ENCODE peak calls at places on chromosomes 4 and X, in eight cellular contexts. One of them, this sample, is unnamed.

GRCh38 chr4:2135083-2135482 is 76.0 kb downstream of the NAT8L start:
- DNase-seq in CD8-positive, alpha-beta T cell: no peak
- DNase-seq in gastrocnemius medialis: no peak
- DNase-seq in lung: no peak
- DNase-seq in suprapubic skin: no peak
- DNase-seq in ascending aorta: no peak
- DNase-seq in brain microvascular endothelial cell: peak
- DNase-seq in pancreas: no peak
- DNase-seq in this sample: no peak

GRCh38 chr4:57220172-57220571 is 110.0 kb upstream of the IGFBP7 start:
- DNase-seq in gastrocnemius medialis: no peak
- DNase-seq in brain microvascular endothelial cell: no peak
- DNase-seq in ascending aorta: no peak
- DNase-seq in suprapubic skin: no peak
- DNase-seq in pancreas: no peak
- DNase-seq in CD8-positive, alpha-beta T cell: no peak
- DNase-seq in lung: no peak
- DNase-seq in this sample: no peak

GRCh38 chr4:118751634-118752293 is 66.6 kb downstream of the METTL14 start:
- DNase-seq in ascending aorta: no peak
- DNase-seq in brain microvascular endothelial cell: peak
- DNase-seq in gastrocnemius medialis: no peak
- DNase-seq in suprapubic skin: no peak
- DNase-seq in pancreas: no peak
- DNase-seq in lung: no peak
- DNase-seq in CD8-positive, alpha-beta T cell: no peak
- DNase-seq in this sample: no peak

GRCh38 chr4:185671496-185671895 is 136.2 kb upstream of the PDLIM3 start:
- DNase-seq in pancreas: no peak
- DNase-seq in lung: no peak
- DNase-seq in ascending aorta: no peak
- DNase-seq in CD8-positive, alpha-beta T cell: no peak
- DNase-seq in gastrocnemius medialis: no peak
- DNase-seq in brain microvascular endothelial cell: no peak
- DNase-seq in suprapubic skin: no peak
- DNase-seq in this sample: no peak

GRCh38 chr4:7808752-7809151 is 130.9 kb downstream of the AFAP1 start:
- DNase-seq in CD8-positive, alpha-beta T cell: no peak
- DNase-seq in lung: no peak
- DNase-seq in ascending aorta: no peak
- DNase-seq in suprapubic skin: peak
- DNase-seq in pancreas: no peak
- DNase-seq in gastrocnemius medialis: no peak
- DNase-seq in brain microvascular endothelial cell: peak
- DNase-seq in this sample: peak

GRCh38 chrX:3743821-3744439 is 30.5 kb upstream of the PRKX start:
- DNase-seq in suprapubic skin: no peak
- DNase-seq in lung: no peak
- DNase-seq in brain microvascular endothelial cell: no peak
- DNase-seq in gastrocnemius medialis: no peak
- DNase-seq in pancreas: no peak
- DNase-seq in ascending aorta: no peak
- DNase-seq in CD8-positive, alpha-beta T cell: peak
- DNase-seq in this sample: no peak

GRCh38 chr4:125952631-125953030 is 637.9 kb downstream of the FAT4 start:
- DNase-seq in suprapubic skin: no peak
- DNase-seq in gastrocnemius medialis: no peak
- DNase-seq in brain microvascular endothelial cell: no peak
- DNase-seq in lung: no peak
- DNase-seq in pancreas: no peak
- DNase-seq in CD8-positive, alpha-beta T cell: no peak
- DNase-seq in ascending aorta: no peak
- DNase-seq in this sample: no peak

GRCh38 chr4:84870398-84871163 is 95.9 kb downstream of the WDFY3 start:
- DNase-seq in pancreas: no peak
- DNase-seq in CD8-positive, alpha-beta T cell: no peak
- DNase-seq in ascending aorta: no peak
- DNase-seq in lung: no peak
- DNase-seq in gastrocnemius medialis: no peak
- DNase-seq in suprapubic skin: no peak
- DNase-seq in brain microvascular endothelial cell: peak
- DNase-seq in this sample: no peak

GRCh38 chr4:3765271-3766206 is 646 bp upstream of the ADRA2C start:
- DNase-seq in ascending aorta: no peak
- DNase-seq in gastrocnemius medialis: peak
- DNase-seq in CD8-positive, alpha-beta T cell: no peak
- DNase-seq in brain microvascular endothelial cell: peak
- DNase-seq in suprapubic skin: no peak
- DNase-seq in pancreas: peak
- DNase-seq in lung: no peak
- DNase-seq in this sample: no peak

GRCh38 chr4:136691607-136692006 is 840.7 kb downstream of the PCDH18 start:
- DNase-seq in lung: no peak
- DNase-seq in brain microvascular endothelial cell: no peak
- DNase-seq in gastrocnemius medialis: no peak
- DNase-seq in suprapubic skin: no peak
- DNase-seq in CD8-positive, alpha-beta T cell: no peak
- DNase-seq in ascending aorta: no peak
- DNase-seq in pancreas: no peak
- DNase-seq in this sample: no peak

GRCh38 chr4:35463251-35463952 is 780.9 kb downstream of the ARAP2 start:
- DNase-seq in ascending aorta: no peak
- DNase-seq in brain microvascular endothelial cell: no peak
- DNase-seq in gastrocnemius medialis: no peak
- DNase-seq in pancreas: no peak
- DNase-seq in CD8-positive, alpha-beta T cell: no peak
- DNase-seq in lung: no peak
- DNase-seq in suprapubic skin: peak
- DNase-seq in this sample: no peak

GRCh38 chrX:153732406-153732805 is 7.8 kb downstream of the ABCD1 start:
- DNase-seq in pancreas: peak
- DNase-seq in ascending aorta: no peak
- DNase-seq in suprapubic skin: no peak
- DNase-seq in CD8-positive, alpha-beta T cell: no peak
- DNase-seq in lung: no peak
- DNase-seq in brain microvascular endothelial cell: no peak
- DNase-seq in gastrocnemius medialis: no peak
- DNase-seq in this sample: no peak

GRCh38 chr4:104848597-104849225 is 298.0 kb upstream of the TET2 start:
- DNase-seq in lung: no peak
- DNase-seq in gastrocnemius medialis: no peak
- DNase-seq in CD8-positive, alpha-beta T cell: no peak
- DNase-seq in suprapubic skin: no peak
- DNase-seq in ascending aorta: no peak
- DNase-seq in brain microvascular endothelial cell: no peak
- DNase-seq in pancreas: no peak
- DNase-seq in this sample: no peak

GRCh38 chrX:106894392-106894909 is 8.7 kb downstream of the RIPPLY1 start:
- DNase-seq in lung: peak
- DNase-seq in ascending aorta: no peak
- DNase-seq in gastrocnemius medialis: peak
- DNase-seq in suprapubic skin: no peak
- DNase-seq in pancreas: peak
- DNase-seq in CD8-positive, alpha-beta T cell: peak
- DNase-seq in brain microvascular endothelial cell: peak
- DNase-seq in this sample: no peak

DNA sequence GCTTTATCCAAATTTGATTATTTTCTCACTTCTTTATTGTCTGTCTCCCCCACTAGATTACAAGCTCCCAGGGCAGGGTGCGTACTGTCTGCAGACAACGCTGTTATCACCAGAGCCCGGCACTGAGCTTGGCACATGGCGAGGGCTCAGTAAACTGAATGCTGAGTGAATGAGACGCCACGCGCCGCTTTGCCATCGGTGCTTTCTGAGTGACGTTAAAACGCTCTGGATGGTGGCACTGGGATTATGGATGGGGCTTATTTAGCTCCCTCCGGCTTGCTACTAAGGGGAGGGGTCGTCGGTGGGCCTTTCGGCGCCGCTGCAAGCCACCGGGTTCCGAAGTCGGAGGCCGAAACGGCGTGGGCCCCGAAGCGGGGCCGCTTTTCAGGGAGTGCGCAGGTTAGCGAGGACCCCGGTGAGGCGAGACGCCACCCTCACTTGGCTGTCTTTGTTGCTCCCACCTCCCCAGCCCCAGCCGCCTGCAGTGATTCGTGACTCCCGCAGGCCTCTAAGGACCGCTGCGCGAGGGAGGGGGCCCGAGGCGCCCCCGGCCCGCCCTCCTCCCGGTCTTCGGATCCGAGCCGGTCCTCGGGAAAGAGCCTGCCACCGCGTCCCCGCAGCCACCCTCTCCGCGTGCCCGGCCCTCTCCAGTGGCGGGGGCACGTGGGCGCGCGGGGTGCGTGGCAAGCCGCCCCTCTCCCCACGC is 566 bp upstream of the FHL1 start:
- DNase-seq in brain microvascular endothelial cell: no peak
- DNase-seq in suprapubic skin: no peak
- DNase-seq in ascending aorta: no peak
- DNase-seq in gastrocnemius medialis: no peak
- DNase-seq in pancreas: peak
- DNase-seq in lung: no peak
- DNase-seq in CD8-positive, alpha-beta T cell: no peak
- DNase-seq in this sample: no peak
- H3K4me3 ChIP-seq in brain microvascular endothelial cell: peak
- H3K4me3 ChIP-seq in suprapubic skin: peak
- H3K4me3 ChIP-seq in ascending aorta: peak
- H3K4me3 ChIP-seq in gastrocnemius medialis: peak
- H3K4me3 ChIP-seq in pancreas: peak
- H3K4me3 ChIP-seq in lung: peak
- H3K4me3 ChIP-seq in CD8-positive, alpha-beta T cell: peak
- H3K4me3 ChIP-seq in this sample: peak

DNA sequence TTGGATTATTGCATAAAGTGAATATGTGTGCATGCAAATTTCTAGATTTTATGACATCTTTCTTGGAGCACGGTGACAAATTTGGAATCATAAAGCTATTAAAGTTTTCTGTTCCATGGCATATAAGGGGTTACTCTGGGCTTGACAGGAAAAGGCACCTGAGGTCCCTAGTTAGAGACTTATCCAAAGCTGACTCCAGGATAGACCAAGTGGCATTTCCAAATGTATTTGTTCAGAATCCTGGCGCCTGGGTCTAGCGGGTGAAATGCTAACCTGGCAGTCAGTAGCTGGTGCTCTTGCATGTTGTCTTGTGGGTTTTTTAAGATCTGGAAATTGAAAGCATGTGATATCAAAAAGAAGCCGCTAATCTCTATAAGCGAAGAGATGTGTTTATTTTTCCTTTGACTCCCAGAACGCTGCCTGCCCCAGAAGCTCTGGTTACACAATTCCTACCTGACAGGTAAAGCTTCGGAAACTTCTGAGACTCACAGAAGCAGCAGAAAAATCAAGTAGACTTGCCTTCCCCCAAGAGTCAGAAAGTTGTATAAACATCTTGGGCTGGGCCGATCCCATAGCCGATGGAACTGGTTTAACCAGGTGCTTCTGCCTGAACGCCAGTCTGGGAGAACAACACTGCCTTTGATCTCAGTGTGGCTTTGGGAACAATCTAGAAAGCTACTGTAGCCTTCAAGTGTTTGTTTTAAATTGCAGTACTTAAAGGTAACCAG is 12.9 kb upstream of the ZCCHC4 start:
- DNase-seq in CD8-positive, alpha-beta T cell: no peak
- DNase-seq in suprapubic skin: no peak
- DNase-seq in lung: peak
- DNase-seq in gastrocnemius medialis: no peak
- DNase-seq in brain microvascular endothelial cell: no peak
- DNase-seq in ascending aorta: no peak
- DNase-seq in pancreas: no peak
- DNase-seq in this sample: no peak
- TF ChIP-seq CTCF in CD8-positive, alpha-beta T cell: no peak
- TF ChIP-seq CTCF in suprapubic skin: no peak
- TF ChIP-seq CTCF in lung: no peak
- TF ChIP-seq CTCF in gastrocnemius medialis: no peak
- TF ChIP-seq CTCF in brain microvascular endothelial cell: no peak
- TF ChIP-seq CTCF in ascending aorta: no peak
- TF ChIP-seq CTCF in pancreas: no peak
- TF ChIP-seq CTCF in this sample: no peak

GRCh38 chrX:41043950-41044349 is 41.3 kb upstream of the USP9X start:
- DNase-seq in ascending aorta: no peak
- DNase-seq in CD8-positive, alpha-beta T cell: no peak
- DNase-seq in pancreas: no peak
- DNase-seq in lung: no peak
- DNase-seq in suprapubic skin: no peak
- DNase-seq in gastrocnemius medialis: no peak
- DNase-seq in brain microvascular endothelial cell: peak
- DNase-seq in this sample: no peak

GRCh38 chrX:41047878-41048534 is 37.2 kb upstream of the USP9X start:
- DNase-seq in CD8-positive, alpha-beta T cell: no peak
- DNase-seq in suprapubic skin: no peak
- DNase-seq in ascending aorta: no peak
- DNase-seq in pancreas: no peak
- DNase-seq in brain microvascular endothelial cell: no peak
- DNase-seq in gastrocnemius medialis: no peak
- DNase-seq in lung: no peak
- DNase-seq in this sample: no peak

GRCh38 chrX:41050359-41050758 is 34.9 kb upstream of the USP9X start:
- DNase-seq in gastrocnemius medialis: no peak
- DNase-seq in pancreas: no peak
- DNase-seq in ascending aorta: no peak
- DNase-seq in lung: no peak
- DNase-seq in brain microvascular endothelial cell: no peak
- DNase-seq in CD8-positive, alpha-beta T cell: no peak
- DNase-seq in suprapubic skin: no peak
- DNase-seq in this sample: no peak

GRCh38 chrX:41051303-41051702 is 33.9 kb upstream of the USP9X start:
- DNase-seq in pancreas: no peak
- DNase-seq in CD8-positive, alpha-beta T cell: no peak
- DNase-seq in gastrocnemius medialis: no peak
- DNase-seq in ascending aorta: no peak
- DNase-seq in suprapubic skin: no peak
- DNase-seq in lung: no peak
- DNase-seq in brain microvascular endothelial cell: no peak
- DNase-seq in this sample: no peak

DNA sequence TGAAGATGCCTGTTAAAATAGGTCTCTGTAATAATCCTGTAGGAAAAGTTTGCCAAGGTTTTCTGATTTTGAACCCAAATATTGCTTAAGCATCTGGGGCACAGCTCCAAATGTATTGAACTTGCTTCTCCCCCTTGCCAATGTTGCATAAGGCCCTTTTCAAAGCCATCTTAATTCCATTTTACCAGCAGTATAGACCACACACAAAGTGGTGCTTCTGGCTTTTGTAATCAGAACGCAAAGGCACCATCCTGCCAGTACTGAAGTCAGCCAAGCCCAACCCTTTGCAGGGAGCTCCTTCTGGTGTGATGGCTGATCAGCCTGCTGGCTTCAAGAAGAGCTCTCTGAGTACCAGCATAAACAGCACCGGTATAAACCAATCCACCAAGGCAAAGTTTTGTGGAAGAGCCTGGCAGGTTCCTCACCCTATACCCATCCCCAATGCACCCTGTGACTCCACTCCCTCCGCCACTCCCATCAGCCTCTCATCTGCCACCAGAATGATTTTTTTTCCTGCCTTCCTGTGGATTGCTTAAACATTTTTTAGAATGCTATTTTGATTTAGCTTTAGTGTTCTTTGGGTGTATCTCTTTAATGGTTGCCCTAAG is 39.2 kb upstream of the USP9X start:
- DNase-seq in gastrocnemius medialis: peak
- DNase-seq in CD8-positive, alpha-beta T cell: no peak
- DNase-seq in brain microvascular endothelial cell: no peak
- DNase-seq in ascending aorta: no peak
- DNase-seq in pancreas: no peak
- DNase-seq in suprapubic skin: no peak
- DNase-seq in lung: no peak
- DNase-seq in this sample: no peak
- H3K27ac ChIP-seq in gastrocnemius medialis: no peak
- H3K27ac ChIP-seq in CD8-positive, alpha-beta T cell: no peak
- H3K27ac ChIP-seq in brain microvascular endothelial cell: no peak
- H3K27ac ChIP-seq in ascending aorta: no peak
- H3K27ac ChIP-seq in pancreas: no peak
- H3K27ac ChIP-seq in suprapubic skin: no peak
- H3K27ac ChIP-seq in lung: no peak
- H3K27ac ChIP-seq in this sample: no peak

GRCh38 chrX:130771648-130772312 is 131.2 kb downstream of the ENOX2 start:
- DNase-seq in gastrocnemius medialis: no peak
- DNase-seq in CD8-positive, alpha-beta T cell: no peak
- DNase-seq in brain microvascular endothelial cell: no peak
- DNase-seq in suprapubic skin: no peak
- DNase-seq in ascending aorta: no peak
- DNase-seq in lung: no peak
- DNase-seq in pancreas: no peak
- DNase-seq in this sample: no peak
- H3K4me3 ChIP-seq in gastrocnemius medialis: no peak
- H3K4me3 ChIP-seq in CD8-positive, alpha-beta T cell: no peak
- H3K4me3 ChIP-seq in brain microvascular endothelial cell: no peak
- H3K4me3 ChIP-seq in suprapubic skin: no peak
- H3K4me3 ChIP-seq in ascending aorta: no peak
- H3K4me3 ChIP-seq in lung: no peak
- H3K4me3 ChIP-seq in pancreas: no peak
- H3K4me3 ChIP-seq in this sample: no peak

This sample was measured in coronary artery.